ENCODE peak calls at places on chromosome 16, in eight cellular contexts. A is sciatic nerve, S is fibroblast of the conjunctiva, K is GM04503, W is GM03348, Q is prostate gland, C is upper lobe of right lung, H is WTC11. F is an unnamed sample.

GRCh38 chr16:872436-873242 is 72.1 kb upstream of the GNG13 start:
- DNase-seq in A (no peak), S (no peak), K (no peak), W (no peak), Q (no peak), C (no peak), H (no peak), F (no peak)

GRCh38 chr16:66872927-66873684 is 7.2 kb upstream of the PDP2 start:
- DNase-seq in A (peak), S (peak), K (peak), W (peak), Q (peak), C (peak), H (peak), F (peak)

GRCh38 chr16:77169650-77170236 is 21.2 kb upstream of the MON1B start:
- DNase-seq in A (no peak), S (peak), K (no peak), W (peak), Q (no peak), C (no peak), H (peak), F (no peak)

GRCh38 chr16:11138769-11139623 is 117.0 kb downstream of the SOCS1 start:
- DNase-seq in A (no peak), S (peak), K (no peak), W (peak), Q (no peak), C (no peak), H (no peak), F (peak)

GRCh38 chr16:68480084-68480995 is 32.0 kb upstream of the SMPD3 start:
- DNase-seq in A (no peak), S (no peak), K (no peak), W (no peak), Q (no peak), C (no peak), H (no peak), F (no peak)

GRCh38 chr16:73176577-73177013 is 128.7 kb upstream of the ZFHX3 start:
- DNase-seq in A (no peak), S (peak), K (peak), W (peak), Q (no peak), C (no peak), H (no peak), F (no peak)

GRCh38 chr16:87541882-87542234 is 49.0 kb upstream of the ZCCHC14 start:
- DNase-seq in A (no peak), S (no peak), K (no peak), W (no peak), Q (no peak), C (no peak), H (no peak), F (no peak)

GRCh38 chr16:85463228-85463611 is 149.9 kb upstream of the GSE1 start:
- DNase-seq in A (no peak), S (no peak), K (no peak), W (no peak), Q (no peak), C (no peak), H (no peak), F (no peak)

GRCh38 chr16:71883193-71883848 is 661 bp downstream of the ZNF821 start:
- DNase-seq in A (peak), S (no peak), K (no peak), W (no peak), Q (peak), C (peak), H (peak), F (no peak)

GRCh38 chr16:85072947-85073346 is 39.3 kb downstream of the CIBAR2 start:
- DNase-seq in A (no peak), S (peak), K (peak), W (peak), Q (no peak), C (no peak), H (no peak), F (no peak)